ENCODE peak calls at places on chromosome 7, in eight cellular contexts. J, B, A, L, Q, R, M and Z are unnamed samples.

GRCh38 chr7:106367018-106367420 is 82.2 kb upstream of the NAMPT start:
- DNase-seq in L (no peak), R (no peak), J (no peak), Q (peak; percentile 42), B (no peak), M (peak; percentile 65), A (peak; percentile 14), Z (no peak)

GRCh38 chr7:157010588-157011332 is at the start of gene MNX1:
- DNase-seq in R (peak; percentile 54), Q (peak; percentile 13), A (peak; percentile 15), J (peak; percentile 84), M (no peak), B (peak; percentile 97), L (no peak), Z (peak; percentile 46)

GRCh38 chr7:117014673-117015133 is 61.4 kb downstream of the ST7 start:
- DNase-seq in J (peak; percentile 74), Q (peak; percentile 46), R (no peak), A (peak; percentile 65), L (no peak), B (no peak), M (peak; percentile 75), Z (no peak)

GRCh38 chr7:90239625-90240228 is 5.2 kb upstream of the CFAP69 start:
- DNase-seq in L (no peak), B (no peak), J (no peak), M (no peak), Q (no peak), R (no peak), A (no peak), Z (no peak)

GRCh38 chr7:11341285-11341944 is 367.7 kb downstream of the PHF14 start:
- DNase-seq in A (peak; percentile 17), J (peak; percentile 65), B (peak; percentile 35), R (peak; percentile 8), M (peak; percentile 64), Q (peak; percentile 50), L (no peak), Z (peak; percentile 61)

GRCh38 chr7:23373151-23374004 is 74.2 kb downstream of the MALSU1 start:
- DNase-seq in R (no peak), L (no peak), A (peak; percentile 76), B (no peak), J (no peak), M (peak; percentile 23), Q (peak; percentile 38), Z (no peak)

GRCh38 chr7:68929712-68930395 is 668.4 kb upstream of the AUTS2 start:
- DNase-seq in R (no peak), L (no peak), J (peak; percentile 8), B (no peak), M (peak; percentile 82), A (peak; percentile 79), Q (peak; percentile 28), Z (no peak)

GRCh38 chr7:140983802-140984201 is 30.9 kb downstream of the MRPS33 start:
- DNase-seq in B (no peak), L (no peak), J (no peak), Q (no peak), M (no peak), A (no peak), R (peak; percentile 8), Z (no peak)

GRCh38 chr7:102849538-102849937 is 63.3 kb upstream of the LRRC17 start:
- DNase-seq in B (no peak), Q (no peak), M (no peak), A (no peak), R (no peak), J (no peak), L (no peak), Z (no peak)

GRCh38 chr7:29935111-29935510 is 54.5 kb downstream of the SCRN1 start:
- DNase-seq in B (no peak), M (no peak), Q (no peak), R (no peak), L (no peak), A (peak; percentile 46), J (no peak), Z (no peak)

GRCh38 chr7:20529260-20529659 is 86.2 kb upstream of the ABCB5 start:
- DNase-seq in Q (no peak), J (no peak), A (no peak), R (no peak), L (no peak), B (no peak), M (no peak), Z (no peak)

GRCh38 chr7:517848-518629 is 1.6 kb downstream of the PDGFA start:
- DNase-seq in B (peak; percentile 58), Q (no peak), L (no peak), J (peak; percentile 83), R (no peak), A (peak; percentile 76), M (peak; percentile 83), Z (no peak)

GRCh38 chr7:82362129-82362528 is 81.4 kb downstream of the CACNA2D1 start:
- DNase-seq in R (no peak), A (peak; percentile 81), Q (peak; percentile 5), J (no peak), L (no peak), M (peak; percentile 48), B (no peak), Z (no peak)

GRCh38 chr7:121945849-121946238 is 72.9 kb downstream of the PTPRZ1 start:
- DNase-seq in Q (no peak), M (no peak), B (no peak), R (no peak), A (no peak), J (no peak), L (no peak), Z (no peak)

GRCh38 chr7:36747251-36747968 is 23.1 kb upstream of the AOAH start:
- DNase-seq in B (no peak), M (peak; percentile 95), J (peak; percentile 51), L (no peak), A (peak; percentile 91), Q (peak; percentile 9), R (no peak), Z (no peak)

GRCh38 chr7:93923291-93923690 is 1.8 kb downstream of the GNG11 start:
- DNase-seq in M (peak; percentile 46), A (no peak), Q (no peak), R (no peak), L (no peak), J (no peak), B (no peak), Z (peak; percentile 8)

GRCh38 chr7:158256091-158256816 is 331.4 kb downstream of the PTPRN2 start:
- DNase-seq in Q (no peak), M (no peak), L (no peak), A (no peak), J (no peak), B (no peak), R (no peak), Z (no peak)

DNA sequence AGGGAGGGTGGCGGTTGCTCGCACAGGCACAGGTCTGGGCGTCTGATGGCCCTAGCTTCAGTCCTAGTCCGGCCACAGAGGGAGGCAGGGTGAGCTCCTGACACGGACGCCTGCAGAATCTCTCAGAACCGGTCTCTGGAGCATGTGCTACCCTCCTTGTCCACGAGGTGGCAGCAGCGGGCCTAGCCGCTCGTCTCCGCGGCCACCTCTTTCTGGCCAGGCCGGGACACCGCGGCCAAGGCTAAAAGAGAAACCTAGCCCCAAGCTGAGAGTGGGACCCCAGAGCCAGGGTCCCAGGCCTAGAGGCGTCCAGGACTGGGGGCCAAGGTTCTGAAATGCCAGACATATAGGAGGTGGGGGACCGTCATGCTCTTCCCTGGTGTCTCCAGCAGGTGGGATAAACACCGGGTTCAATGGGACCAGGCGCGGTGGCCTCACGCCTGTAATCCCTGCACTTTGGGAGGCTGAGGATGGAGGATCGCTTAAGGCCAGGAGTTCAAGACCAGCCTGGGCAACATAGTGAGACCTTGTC is 3.2 kb upstream of the LAT2 start:
- DNase-seq in L (no peak), R (peak; percentile 42), A (peak; percentile 46), B (peak; percentile 93), M (peak; percentile 79), J (peak; percentile 88), Q (peak; percentile 36), Z (no peak)
- H3K4me3 ChIP-seq in L (no peak overlapping the region), R (peak overlapping the region; percentile 38), A (peak overlapping the region; percentile 20), B (no peak overlapping the region), M (no peak overlapping the region), J (no peak overlapping the region), Q (no peak overlapping the region), Z (no peak overlapping the region)

DNA sequence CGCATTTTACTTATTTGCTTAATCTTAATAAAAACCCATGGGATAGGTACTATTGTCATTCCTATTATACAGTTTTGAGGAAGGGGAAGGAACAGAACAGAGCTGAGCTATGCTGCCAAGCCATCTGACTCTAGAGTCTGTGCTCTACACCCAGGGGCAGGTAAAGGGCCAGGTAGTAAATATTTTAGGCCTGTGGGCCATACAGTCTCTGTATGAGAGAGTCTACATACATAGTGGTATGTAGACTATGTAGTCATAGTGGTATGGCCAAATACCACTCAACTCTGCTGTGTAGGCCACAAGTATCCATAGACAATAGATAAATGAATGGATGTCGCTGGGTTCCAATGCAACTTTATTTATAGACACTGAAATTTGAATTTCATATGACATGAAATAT is 3.4 kb upstream of the SRI start:
- DNase-seq in R (no peak), A (no peak), Q (no peak), B (no peak), L (no peak), M (no peak), J (no peak), Z (no peak)
- TF ChIP-seq CTCF in R (no peak), A (no peak), Q (no peak), B (no peak), L (no peak), M (no peak), J (no peak), Z (no peak)

GRCh38 chr7:45890125-45890901 is 2.0 kb downstream of the IGFBP1 start:
- DNase-seq in J (no peak), A (no peak), R (no peak), L (no peak), Q (no peak), M (no peak), B (no peak), Z (no peak)

GRCh38 chr7:45888185-45888992 is at the start of gene IGFBP1:
- DNase-seq in Q (peak; percentile 7), B (peak; percentile 23), M (peak; percentile 42), J (peak; percentile 58), L (no peak), R (no peak), A (peak; percentile 45), Z (no peak)

GRCh38 chr7:45886931-45887667 is 1.2 kb upstream of the IGFBP1 start:
- DNase-seq in J (no peak), B (no peak), M (no peak), L (no peak), Q (no peak), R (no peak), A (no peak), Z (no peak)

GRCh38 chr7:45889367-45890067 is 1.2 kb downstream of the IGFBP1 start:
- DNase-seq in L (no peak), J (no peak), Q (no peak), B (no peak), R (no peak), A (no peak), M (no peak), Z (no peak)

DNA sequence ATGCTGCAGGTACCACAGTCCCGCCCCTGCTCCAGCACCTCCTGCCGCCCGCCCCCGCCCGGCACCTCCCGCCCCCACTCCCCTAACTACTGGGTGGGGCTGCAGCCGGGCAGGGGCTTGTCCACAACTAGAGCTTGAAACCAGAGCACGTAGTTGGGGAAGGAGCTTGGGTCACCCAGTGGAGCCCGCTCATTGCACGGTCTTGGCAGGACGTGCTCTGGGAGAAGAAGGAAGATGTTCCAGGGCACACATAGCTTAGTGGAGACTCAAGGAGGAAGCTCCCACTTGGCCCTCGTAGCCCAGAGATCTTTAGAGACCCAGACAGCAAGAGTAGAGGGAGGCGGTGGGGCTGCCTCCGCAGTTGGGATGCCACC is 692 bp downstream of the IGFBP1 start:
- DNase-seq in L (no peak), J (no peak), A (no peak), B (no peak), R (no peak), Q (no peak), M (no peak), Z (no peak)
- H3K4me3 ChIP-seq in L (peak overlapping the region; percentile 8), J (peak overlapping the region; percentile 1), A (no peak overlapping the region), B (no peak overlapping the region), R (no peak overlapping the region), Q (peak overlapping the region; percentile 33), M (peak overlapping the region; percentile 28), Z (no peak overlapping the region)

GRCh38 chr7:26853788-26854393 is 10.5 kb downstream of the SKAP2 start:
- DNase-seq in B (peak; percentile 45), A (peak; percentile 51), J (peak; percentile 71), L (peak; percentile 2), M (peak; percentile 60), R (peak; percentile 31), Q (peak; percentile 50), Z (peak; percentile 28)
- TF ChIP-seq CTCF in B (peak; percentile 47), A (peak; percentile 56), J (peak; percentile 77), L (peak; percentile 61), M (peak; percentile 60), R (peak; percentile 58), Q (peak; percentile 38), Z (peak; percentile 43)